ENCODE peak calls at places on chromosomes 6 and 20, in seven cellular contexts. X is K562, P is H1, S is HepG2, R is HCT116, H is NT2/D1, M is GM12878. E is an unnamed sample.

GRCh38 chr6:2111162-2111677 is 134.2 kb downstream of the GMDS start:
- DNase-seq in X (no peak), P (no peak), S (no peak), R (peak; percentile 21), H (no peak), M (peak; percentile 27), E (no peak)

GRCh38 chr6:44278316-44278715 is 8.1 kb downstream of the TMEM151B start:
- DNase-seq in X (no peak), P (no peak), S (no peak), R (no peak), H (no peak), M (no peak), E (no peak)

GRCh38 chr6:130934848-130935585 is 107.8 kb downstream of the SMLR1 start:
- DNase-seq in X (no peak), P (no peak), S (peak; percentile 36), R (no peak), H (no peak), M (no peak), E (no peak)

GRCh38 chr6:166942393-166943168 is 13.8 kb downstream of the RNASET2 start:
- DNase-seq in X (peak; percentile 90), P (no peak), S (no peak), R (no peak), H (no peak), M (no peak), E (peak; percentile 55)

GRCh38 chr6:132830236-132830799 is 15.9 kb downstream of the RPS12 start:
- DNase-seq in X (peak; percentile 35), P (no peak), S (peak; percentile 33), R (no peak), H (no peak), M (no peak), E (peak; percentile 57)

GRCh38 chr6:125789167-125789566 is 1.6 kb upstream of the NCOA7 start:
- DNase-seq in X (peak; percentile 45), P (no peak), S (no peak), R (no peak), H (no peak), M (no peak), E (no peak)

GRCh38 chr6:167687035-167687720 is 139.5 kb upstream of the AFDN start:
- DNase-seq in X (no peak), P (no peak), S (no peak), R (no peak), H (no peak), M (no peak), E (no peak)

GRCh38 chr20:44017905-44018683 is 103.4 kb downstream of the TOX2 start:
- DNase-seq in X (peak; percentile 8), P (no peak), S (no peak), R (peak; percentile 85), H (no peak), M (no peak), E (peak; percentile 61)

GRCh38 chr6:56366112-56366852 is 118.9 kb upstream of the COL21A1 start:
- DNase-seq in X (no peak), P (no peak), S (no peak), R (no peak), H (no peak), M (no peak), E (no peak)

GRCh38 chr6:8336406-8336805 is 98.9 kb downstream of the SLC35B3 start:
- DNase-seq in X (no peak), P (no peak), S (no peak), R (no peak), H (no peak), M (no peak), E (no peak)

GRCh38 chr20:57501461-57502330 is 23.2 kb downstream of the CTCFL start:
- DNase-seq in X (no peak), P (no peak), S (no peak), R (no peak), H (no peak), M (no peak), E (no peak)

GRCh38 chr20:52972190-52972937 is at the start of gene TSHZ2:
- DNase-seq in X (no peak), P (no peak), S (peak; percentile 24), R (no peak), H (no peak), M (no peak), E (peak; percentile 82)

GRCh38 chr20:57761413-57761734 is 51.6 kb upstream of the PMEPA1 start:
- DNase-seq in X (no peak), P (no peak), S (no peak), R (no peak), H (no peak), M (no peak), E (no peak)

GRCh38 chr6:157329829-157330228 is 6.5 kb upstream of the TMEM242 start:
- DNase-seq in X (no peak), P (no peak), S (peak; percentile 66), R (no peak), H (no peak), M (no peak), E (no peak)

GRCh38 chr20:16479666-16480065 is 93.6 kb downstream of the KIF16B start:
- DNase-seq in X (no peak), P (no peak), S (peak; percentile 83), R (no peak), H (no peak), M (no peak), E (no peak)

GRCh38 chr20:47315339-47315662 is 41.2 kb downstream of the ZMYND8 start:
- DNase-seq in X (no peak), P (no peak), S (no peak), R (no peak), H (peak; percentile 44), M (no peak), E (no peak)

GRCh38 chr20:62367136-62367482 is at the start of gene LAMA5:
- DNase-seq in X (peak; percentile 73), P (no peak), S (peak; percentile 55), R (no peak), H (no peak), M (no peak), E (peak; percentile 94)

GRCh38 chr20:52261792-52262191 is 70.2 kb upstream of the ZFP64 start:
- DNase-seq in X (no peak), P (no peak), S (no peak), R (no peak), H (no peak), M (no peak), E (no peak)

GRCh38 chr20:5522422-5522821 is 205.7 kb upstream of the PROKR2 start:
- DNase-seq in X (no peak), P (no peak), S (no peak), R (no peak), H (no peak), M (no peak), E (no peak)

GRCh38 chr6:78599526-78599925 is 267.8 kb upstream of the IRAK1BP1 start:
- DNase-seq in X (no peak), P (no peak), S (no peak), R (no peak), H (no peak), M (no peak), E (no peak)

GRCh38 chr20:36255445-36255844 is 19.2 kb downstream of the AAR2 start:
- DNase-seq in X (no peak), P (no peak), S (no peak), R (no peak), H (no peak), M (no peak), E (no peak)
- TF ChIP-seq YY1 in X (no peak), P (no peak), S (no peak), R (no peak), H (no peak), M (no peak), E (no peak)

GRCh38 chr6:153231048-153231635 is 100.1 kb upstream of the RGS17 start:
- DNase-seq in X (peak; percentile 7), P (peak; percentile 58), S (peak; percentile 40), R (peak; percentile 52), H (peak; percentile 28), M (no peak), E (peak; percentile 51)
- TF ChIP-seq YY1 in X (no peak), P (no peak), S (no peak), R (peak; percentile 18), H (no peak), M (no peak), E (no peak)

GRCh38 chr6:43127180-43127579 is 43.9 kb upstream of the SRF start:
- DNase-seq in X (no peak), P (no peak), S (no peak), R (no peak), H (no peak), M (no peak), E (no peak)
- TF ChIP-seq YY1 in X (no peak), P (no peak), S (no peak), R (no peak), H (no peak), M (no peak), E (no peak)

DNA sequence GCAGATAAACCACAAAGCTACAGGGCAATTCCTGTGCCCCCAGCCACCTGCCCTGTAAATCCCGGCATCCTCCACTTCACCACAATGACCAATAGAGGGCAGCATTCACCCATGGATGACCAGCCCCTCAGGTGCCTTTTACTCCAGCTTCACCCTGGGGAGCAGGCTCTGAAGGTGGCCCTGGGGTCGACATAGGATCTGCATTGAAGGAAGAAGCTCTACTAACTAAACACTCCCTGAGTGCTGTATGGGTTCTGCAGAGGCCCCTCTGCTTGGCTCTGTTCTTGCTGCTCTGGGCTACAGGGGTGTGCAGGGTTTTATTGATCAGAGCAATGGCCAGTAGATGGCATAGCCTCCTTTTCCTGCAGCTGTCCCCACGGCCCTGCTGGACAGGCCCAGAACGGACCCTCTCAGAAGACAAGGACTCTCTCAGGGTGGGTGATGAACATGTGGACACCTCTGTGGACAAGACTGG is 20.3 kb downstream of the CST4 start:
- DNase-seq in X (peak; percentile 64), P (peak; percentile 19), S (peak; percentile 84), R (peak; percentile 54), H (peak; percentile 38), M (no peak), E (peak; percentile 63)
- TF ChIP-seq YY1 in X (no peak), P (no peak), S (no peak), R (no peak), H (no peak), M (peak; percentile 21), E (no peak)

GRCh38 chr20:3846740-3847418 is at the start of gene MAVS:
- DNase-seq in X (peak; percentile 89), P (peak; percentile 51), S (peak; percentile 90), R (peak; percentile 40), H (peak; percentile 80), M (peak; percentile 36), E (peak; percentile 98)
- TF ChIP-seq YY1 in X (peak; percentile 80), P (peak; percentile 56), S (peak; percentile 86), R (no peak), H (no peak), M (peak; percentile 84), E (no peak)

DNA sequence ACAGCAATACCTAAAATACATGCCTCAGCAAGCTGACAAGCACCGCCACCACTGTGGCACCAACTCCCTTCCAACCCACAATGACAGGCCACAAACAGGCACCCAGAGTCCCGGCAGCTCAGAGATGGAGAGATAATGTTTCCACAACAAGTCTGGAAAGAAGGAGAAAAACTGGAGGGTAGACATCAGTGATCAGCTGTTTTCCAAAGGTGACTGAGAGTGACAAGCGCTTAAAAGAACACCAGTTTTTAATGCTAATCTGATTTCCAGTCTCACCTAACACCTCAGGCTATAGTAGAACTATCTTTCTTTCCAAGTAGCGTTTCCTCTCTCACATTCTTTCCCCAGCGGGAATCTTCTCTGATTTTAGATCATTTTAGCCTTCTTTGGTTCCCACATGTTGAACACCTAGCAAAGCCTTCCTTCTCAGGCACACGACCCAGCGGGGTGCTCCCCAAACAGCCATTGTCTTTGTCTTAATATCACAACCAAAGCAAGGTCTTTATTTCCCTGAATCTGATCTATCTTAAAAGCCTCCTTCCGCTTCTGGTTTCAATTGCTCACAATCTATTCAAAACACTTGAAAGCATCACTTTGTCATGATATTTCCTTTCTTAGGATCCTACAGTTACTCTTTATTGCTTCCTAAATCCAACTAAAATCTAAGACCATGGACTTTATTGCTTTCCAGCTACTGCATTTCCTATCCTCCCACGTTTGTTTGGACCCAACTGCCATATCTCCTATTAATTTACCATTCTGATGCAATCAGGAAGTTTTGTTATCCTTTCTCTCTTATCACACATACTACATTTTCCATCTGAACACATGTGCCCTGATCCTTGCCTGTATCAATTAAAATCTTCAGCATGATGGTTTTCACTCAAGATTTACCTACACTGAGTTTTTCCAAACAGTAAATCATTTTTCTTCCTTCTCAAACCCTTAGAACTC is 282.7 kb downstream of the ADGB start:
- DNase-seq in X (peak; percentile 71), P (no peak), S (no peak), R (no peak), H (no peak), M (no peak), E (peak; percentile 19)
- TF ChIP-seq YY1 in X (no peak), P (no peak), S (no peak), R (no peak), H (no peak), M (no peak), E (no peak)

E was measured in SK-N-SH.